ENCODE peak calls at places on chromosomes 4 and X, in seven cellular contexts. K, F, B, Z, Q, X and M are unnamed samples.
A peak's percentile ranks its signal among the peaks of the same experiment; 100 is the strongest.

GRCh38 chrX:85992811-85993229 is 54.5 kb downstream of the CHM start:
- DNase-seq in B (no peak), F (no peak), X (no peak), K (peak; percentile 3), Z (no peak), Q (no peak), M (no peak)

GRCh38 chrX:105221374-105221773 is 880 bp upstream of the TEX13A start:
- DNase-seq in X (no peak), Z (no peak), F (no peak), Q (no peak), K (no peak), B (no peak), M (no peak)

GRCh38 chr4:4639370-4639769 is 97.5 kb upstream of the STX18 start:
- DNase-seq in Q (no peak), K (no peak), F (no peak), Z (no peak), B (no peak), X (no peak), M (no peak)

GRCh38 chrX:19350831-19351447 is 7.2 kb downstream of the PDHA1 start:
- DNase-seq in K (no peak), Q (no peak), F (no peak), X (no peak), Z (no peak), B (no peak), M (no peak)

GRCh38 chr4:96009720-96010119 is 169.8 kb downstream of the PDHA2 start:
- DNase-seq in K (no peak), Q (no peak), Z (no peak), F (no peak), X (no peak), B (no peak), M (no peak)

GRCh38 chr4:96073446-96073845 is 233.6 kb downstream of the PDHA2 start:
- DNase-seq in X (no peak), B (no peak), F (no peak), K (no peak), Z (no peak), Q (no peak), M (no peak)

GRCh38 chrX:142084611-142085010 is 120.5 kb downstream of the MAGEC2 start:
- DNase-seq in X (no peak), K (no peak), Z (no peak), F (no peak), B (no peak), Q (no peak), M (no peak)

GRCh38 chr4:55931833-55932232 is 16.9 kb upstream of the CEP135 start:
- DNase-seq in B (no peak), F (no peak), Z (no peak), Q (no peak), X (no peak), K (no peak), M (no peak)

GRCh38 chr4:89294583-89295244 is 12.9 kb downstream of the GPRIN3 start:
- DNase-seq in B (no peak), Q (no peak), F (no peak), K (no peak), Z (no peak), X (no peak), M (no peak)

GRCh38 chr4:84931961-84932360 is 34.5 kb downstream of the WDFY3 start:
- DNase-seq in Q (no peak), F (no peak), K (no peak), B (no peak), X (no peak), Z (no peak), M (no peak)

GRCh38 chr4:3317011-3317655 is 24.3 kb downstream of the RGS12 start:
- DNase-seq in F (no peak), K (no peak), B (no peak), Q (no peak), Z (no peak), X (no peak), M (no peak)

GRCh38 chrX:104707572-104707971 is 141.6 kb downstream of the IL1RAPL2 start:
- DNase-seq in B (no peak), Z (no peak), K (no peak), X (no peak), Q (no peak), F (no peak), M (no peak)

DNA sequence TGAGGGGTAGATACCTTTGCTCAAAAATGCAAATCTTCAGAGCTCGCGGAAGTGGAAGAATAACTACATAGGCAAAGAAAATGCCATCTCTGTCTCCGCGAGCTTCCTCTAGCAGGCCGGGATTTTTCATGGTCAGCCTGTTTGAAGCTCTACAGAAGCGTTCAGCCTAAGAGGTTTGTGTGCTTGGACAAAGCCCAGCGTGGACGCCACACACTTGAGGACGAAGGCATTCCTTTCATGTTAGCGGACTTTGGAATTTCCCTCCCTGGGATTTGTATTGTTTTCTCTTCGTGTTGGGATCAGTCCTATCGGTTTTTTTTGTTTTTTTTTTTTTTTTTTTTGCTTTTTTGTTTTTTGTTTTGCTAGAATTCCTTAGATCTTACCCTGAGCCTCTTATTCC is 53.7 kb downstream of the SMIM31 start:
- DNase-seq in B (no peak), Q (no peak), K (peak; percentile 74), X (peak; percentile 49), Z (no peak), F (no peak), M (no peak)
- TF ChIP-seq TAF1 in B (no peak), Q (no peak), K (no peak), X (no peak), Z (no peak), F (no peak), M (no peak)

GRCh38 chr4:88037447-88037846 is 30.0 kb downstream of the PKD2 start:
- DNase-seq in K (no peak), B (no peak), Z (no peak), F (no peak), Q (no peak), X (no peak), M (no peak)

GRCh38 chr4:88029556-88029955 is 22.1 kb downstream of the PKD2 start:
- DNase-seq in Q (no peak), Z (no peak), X (no peak), K (no peak), B (no peak), F (no peak), M (no peak)

GRCh38 chr4:88030565-88031310 is 23.3 kb downstream of the PKD2 start:
- DNase-seq in B (no peak), Q (no peak), K (no peak), X (no peak), Z (no peak), F (no peak), M (no peak)

GRCh38 chr4:88035292-88035691 is 27.9 kb downstream of the PKD2 start:
- DNase-seq in Q (no peak), K (no peak), F (no peak), Z (no peak), X (no peak), B (no peak), M (no peak)

DNA sequence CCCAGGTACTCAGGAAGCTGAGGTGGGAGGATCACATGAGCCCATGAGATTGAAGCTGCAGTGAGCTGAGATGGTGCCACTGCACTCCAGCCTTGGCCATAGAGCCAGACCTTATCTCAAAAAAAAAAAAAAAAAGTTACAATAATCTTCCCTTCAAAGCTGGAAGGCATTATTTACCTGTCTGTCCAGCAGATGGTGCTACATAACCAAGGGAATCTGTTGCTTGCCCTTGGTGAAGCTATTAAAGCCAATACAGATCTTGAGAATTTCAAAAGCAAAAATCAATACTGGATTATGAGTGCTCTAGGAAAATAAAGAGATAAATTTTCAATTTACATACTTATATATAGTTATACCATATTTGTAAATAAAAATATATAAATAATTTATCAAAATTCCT is 25.9 kb downstream of the PKD2 start:
- DNase-seq in X (no peak), Q (no peak), Z (peak; percentile 51), K (peak; percentile 71), F (no peak), B (peak; percentile 54), M (peak; percentile 28)
- TF ChIP-seq TAF1 in X (no peak), Q (no peak), Z (no peak), K (no peak), F (no peak), B (no peak), M (no peak)

GRCh38 chr4:100895572-100896197 is 377.9 kb upstream of the EMCN start:
- DNase-seq in B (no peak), K (no peak), X (no peak), Z (no peak), F (peak; percentile 11), Q (peak; percentile 19), M (peak; percentile 8)

GRCh38 chr4:100898844-100899243 is 381.0 kb upstream of the EMCN start:
- DNase-seq in B (no peak), Q (no peak), K (no peak), X (no peak), F (no peak), Z (no peak), M (no peak)

GRCh38 chr4:100891808-100892207 is 374.0 kb upstream of the EMCN start:
- DNase-seq in X (no peak), Q (no peak), Z (no peak), K (no peak), B (no peak), F (no peak), M (no peak)

GRCh38 chr4:100889898-100890297 is 372.1 kb upstream of the EMCN start:
- DNase-seq in F (no peak), X (no peak), Q (no peak), K (no peak), B (no peak), Z (no peak), M (no peak)

DNA sequence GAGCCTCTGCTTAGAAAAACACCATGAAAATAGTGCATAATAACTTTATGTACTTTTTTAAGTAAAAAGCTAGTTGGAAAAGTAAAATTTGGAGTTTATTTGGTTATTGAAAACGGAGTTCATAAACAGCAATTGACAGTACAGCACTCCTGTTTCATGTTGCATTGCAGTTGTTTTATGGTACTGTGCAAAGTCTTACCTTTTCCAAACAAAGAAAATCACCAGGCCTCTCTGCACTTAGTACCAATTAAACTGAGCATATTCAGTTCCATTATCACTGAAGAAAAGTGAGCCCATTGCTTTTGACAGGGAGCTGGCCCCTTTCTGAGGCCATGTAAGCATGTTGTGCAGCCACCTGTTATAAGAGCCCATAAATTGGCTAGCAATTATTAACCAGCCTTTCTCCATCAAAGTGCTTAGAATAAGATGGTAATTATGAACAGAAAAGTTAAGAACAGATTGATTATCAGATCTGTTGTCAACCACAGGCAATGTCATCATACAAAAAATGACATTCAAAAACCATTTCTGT is 376.6 kb upstream of the EMCN start:
- DNase-seq in Q (no peak), X (no peak), Z (no peak), F (no peak), B (no peak), K (no peak), M (no peak)
- TF ChIP-seq TAF1 in Q (no peak), X (no peak), Z (no peak), F (no peak), B (no peak), K (no peak), M (no peak)

GRCh38 chr4:155704841-155705404 is 38.3 kb downstream of the GUCY1A1 start:
- DNase-seq in B (no peak), F (no peak), Q (no peak), K (no peak), X (no peak), Z (no peak), M (no peak)

GRCh38 chr4:155707251-155707650 is 40.6 kb downstream of the GUCY1A1 start:
- DNase-seq in B (no peak), K (no peak), F (no peak), Z (no peak), Q (no peak), X (no peak), M (no peak)

GRCh38 chr4:155709878-155710277 is 43.2 kb downstream of the GUCY1A1 start:
- DNase-seq in F (no peak), X (no peak), K (no peak), B (no peak), Q (no peak), Z (no peak), M (no peak)

GRCh38 chr4:155705664-155706063 is 39.0 kb downstream of the GUCY1A1 start:
- DNase-seq in Q (no peak), F (no peak), B (no peak), Z (no peak), X (no peak), K (peak; percentile 4), M (no peak)

GRCh38 chr4:155708782-155709181 is 42.1 kb downstream of the GUCY1A1 start:
- DNase-seq in K (no peak), Z (no peak), Q (no peak), B (no peak), X (no peak), F (no peak), M (no peak)
- TF ChIP-seq TAF1 in K (no peak), Z (no peak), Q (no peak), B (no peak), X (no peak), F (no peak), M (no peak)